ENCODE peak calls at places on chromosomes 1 and 21, in four cellular contexts. O is Panc1, A is K562, Q is HepG2. T is an unnamed sample.

GRCh38 chr1:16430598-16430997 is 6.6 kb downstream of the SPATA21 start:
- DNase-seq in A (peak), Q (no peak), O (no peak), T (peak)

GRCh38 chr1:29310616-29311180 is 74.4 kb downstream of the PTPRU start:
- DNase-seq in O (no peak), A (no peak), Q (no peak), T (no peak)

GRCh38 chr1:2548068-2548589 is 8.0 kb upstream of the TNFRSF14 start:
- DNase-seq in A (peak), Q (peak), O (no peak), T (peak)

GRCh38 chr1:164601399-164602141 is 42.6 kb downstream of the PBX1 start:
- DNase-seq in A (no peak), Q (no peak), O (no peak), T (no peak)

GRCh38 chr1:202692959-202693555 is 17.2 kb downstream of the SYT2 start:
- DNase-seq in O (no peak), A (peak), Q (peak), T (peak)

GRCh38 chr1:9629445-9630201 is 21.9 kb upstream of the PIK3CD start:
- DNase-seq in Q (no peak), A (no peak), O (no peak), T (no peak)

GRCh38 chr1:181714428-181714827 is 231.1 kb downstream of the CACNA1E start:
- DNase-seq in O (no peak), Q (no peak), A (no peak), T (no peak)

GRCh38 chr1:235998812-235999211 is 66.1 kb downstream of the NID1 start:
- DNase-seq in Q (no peak), O (no peak), A (no peak), T (no peak)

GRCh38 chr21:15061284-15061683 is 3.5 kb downstream of the NRIP1 start:
- DNase-seq in Q (no peak), A (no peak), O (no peak), T (no peak)

GRCh38 chr21:41662161-41662560 is 104.7 kb downstream of the RIPK4 start:
- DNase-seq in O (no peak), Q (no peak), A (no peak), T (no peak)
- TF ChIP-seq TCF7L2 in O (no peak), Q (no peak), A (no peak), T (no peak)

DNA sequence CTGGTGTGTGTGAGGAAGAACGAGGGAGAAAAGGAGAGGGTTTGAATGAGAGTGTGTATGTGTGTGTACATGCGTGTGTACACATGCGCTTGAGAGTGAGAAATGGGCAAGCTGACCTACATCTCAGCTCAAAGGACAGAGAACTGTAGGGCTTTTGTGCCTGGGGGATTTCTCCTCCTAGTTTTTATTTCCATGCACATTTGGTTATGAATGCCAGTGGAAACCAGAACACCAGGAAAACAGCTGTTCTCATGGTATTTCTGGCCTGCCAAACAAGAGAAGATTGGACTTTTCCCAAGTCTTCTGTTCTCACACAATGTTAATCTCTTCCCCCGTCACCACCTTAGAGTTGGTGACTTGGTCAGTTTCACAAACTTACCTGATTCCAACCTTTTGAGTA is 45.2 kb downstream of the SLC44A3 start:
- DNase-seq in A (no peak), O (no peak), Q (no peak), T (no peak)
- TF ChIP-seq POLR2AphosphoS5 in A (no peak), O (no peak), Q (no peak), T (no peak)

GRCh38 chr1:61202854-61203603 is 120.7 kb downstream of the NFIA start:
- DNase-seq in A (no peak), Q (no peak), O (no peak), T (no peak)
- TF ChIP-seq TCF7L2 in A (no peak), Q (no peak), O (no peak), T (no peak)

GRCh38 chr1:213972141-213972540 is 15.6 kb upstream of the PROX1 start:
- DNase-seq in Q (no peak), O (no peak), A (no peak), T (no peak)

GRCh38 chr1:213973129-213973528 is 14.6 kb upstream of the PROX1 start:
- DNase-seq in O (no peak), A (no peak), Q (no peak), T (no peak)

GRCh38 chr1:213968391-213968790 is 19.4 kb upstream of the PROX1 start:
- DNase-seq in Q (no peak), O (no peak), A (no peak), T (no peak)

GRCh38 chr1:213970193-213970592 is 17.6 kb upstream of the PROX1 start:
- DNase-seq in Q (no peak), O (no peak), A (no peak), T (no peak)
- TF ChIP-seq POLR2AphosphoS5 in Q (no peak), O (no peak), A (no peak), T (no peak)

GRCh38 chr21:41419921-41420862 is 5.8 kb upstream of the MX1 start:
- DNase-seq in A (peak), Q (peak), O (peak), T (peak)
- TF ChIP-seq TCF7L2 in A (no peak), Q (no peak), O (no peak), T (no peak)

GRCh38 chr1:59442492-59442891 is 145.6 kb downstream of the FGGY start:
- DNase-seq in O (no peak), Q (no peak), A (no peak), T (no peak)

GRCh38 chr1:59445040-59445439 is 148.1 kb downstream of the FGGY start:
- DNase-seq in O (no peak), A (no peak), Q (no peak), T (no peak)

GRCh38 chr1:59444520-59444919 is 147.6 kb downstream of the FGGY start:
- DNase-seq in O (no peak), A (no peak), Q (no peak), T (no peak)

GRCh38 chr1:59443355-59443754 is 146.5 kb downstream of the FGGY start:
- DNase-seq in Q (no peak), A (no peak), O (no peak), T (no peak)

DNA sequence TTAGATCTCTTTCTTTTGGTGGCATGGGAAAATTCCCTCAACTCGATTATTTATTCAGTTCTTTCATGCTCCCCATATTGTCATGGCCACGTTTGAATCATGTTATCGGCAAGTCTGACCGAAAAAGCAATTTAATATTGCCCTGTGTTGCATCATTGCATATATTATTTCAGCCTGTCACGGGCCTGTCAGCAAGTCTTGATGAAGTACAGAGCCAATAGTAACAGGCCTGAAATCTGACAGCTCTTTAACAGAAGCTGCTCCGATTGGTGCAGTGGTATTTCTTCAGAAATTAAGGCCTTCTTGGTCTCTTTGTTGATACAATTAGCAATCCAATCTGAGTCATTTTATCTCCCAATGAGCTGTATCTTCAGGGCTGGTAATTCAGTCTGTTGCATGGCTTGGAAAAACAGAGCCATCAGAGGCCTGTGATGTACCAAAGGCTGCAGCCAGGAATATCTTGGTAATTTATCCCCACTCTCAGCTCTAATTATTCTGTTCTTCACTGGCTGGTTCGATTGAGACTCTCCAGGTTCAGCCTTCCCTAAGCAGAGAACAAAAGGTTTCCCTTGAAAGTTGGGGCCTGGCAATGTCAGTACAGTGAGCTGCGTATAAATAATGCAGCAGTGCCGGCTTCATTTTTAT is 149.5 kb downstream of the FGGY start:
- DNase-seq in O (no peak), A (no peak), Q (no peak), T (no peak)
- TF ChIP-seq POLR2AphosphoS5 in O (no peak), A (no peak), Q (no peak), T (no peak)

DNA sequence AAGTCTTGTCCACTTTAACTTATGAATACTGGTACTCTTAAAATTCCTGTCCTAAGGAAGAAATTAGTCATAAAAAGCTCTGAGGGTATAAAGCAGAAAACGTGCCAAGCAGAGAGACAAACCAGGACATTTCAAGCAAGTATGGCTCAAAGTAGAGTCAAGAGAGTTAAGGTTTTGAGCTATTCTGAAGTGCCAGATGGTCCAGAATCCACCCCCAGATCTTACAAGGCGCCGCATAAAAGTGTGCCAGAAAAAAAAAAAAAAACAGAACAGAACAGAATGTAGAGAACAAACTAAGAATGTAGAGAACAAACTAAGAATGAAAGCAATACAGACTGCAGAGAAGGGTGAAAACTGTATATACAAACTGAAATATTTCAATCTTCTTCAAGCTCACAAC is 12.5 kb downstream of the EPS15 start:
- DNase-seq in A (no peak), Q (no peak), O (no peak), T (no peak)
- TF ChIP-seq TCF7L2 in A (no peak), Q (no peak), O (no peak), T (no peak)

GRCh38 chr1:56077223-56077622 is 502.1 kb downstream of the PLPP3 start:
- DNase-seq in Q (no peak), O (no peak), A (no peak), T (no peak)
- TF ChIP-seq POLR2AphosphoS5 in Q (no peak), O (no peak), A (no peak), T (no peak)